ENCODE peak calls at places on chromosome 6, in nine cellular contexts. S is fibroblast of lung, K is breast epithelium, L is IMR-90, V is GM23338, F is ovary, B is uterus, Q is right lobe of liver, G is spleen. O is an unnamed sample. For H3K4me1, the result is how much of the 10 kb centered on the place peaks cover.

GRCh38 chr6:169642455-169642854 is 59.4 kb downstream of the WDR27 start:
- DNase-seq in K (no peak), S (no peak), B (no peak), L (no peak), G (peak), V (no peak), F (no peak), Q (no peak), O (no peak)

GRCh38 chr6:72580281-72580940 is 41.5 kb upstream of the KCNQ5 start:
- DNase-seq in Q (no peak), F (no peak), K (no peak), L (peak), G (no peak), B (no peak), S (peak), V (peak), O (no peak)

GRCh38 chr6:33815854-33816253 is 12.1 kb upstream of the MLN start:
- DNase-seq in K (no peak), L (no peak), V (peak), F (no peak), B (no peak), Q (no peak), S (peak), G (no peak), O (no peak)

GRCh38 chr6:39102024-39102820 is 12.8 kb downstream of the SAYSD1 start:
- DNase-seq in F (no peak), L (peak), Q (no peak), K (no peak), S (peak), G (no peak), V (peak), B (no peak), O (peak)

GRCh38 chr6:164151762-164152161 is 737.2 kb downstream of the QKI start:
- DNase-seq in F (no peak), K (no peak), V (no peak), B (no peak), L (no peak), S (no peak), Q (no peak), G (no peak), O (no peak)

GRCh38 chr6:136323431-136324112 is 33.9 kb upstream of the BCLAF1 start:
- DNase-seq in V (no peak), Q (no peak), G (no peak), K (no peak), S (peak), F (peak), B (peak), L (no peak), O (peak)

GRCh38 chr6:121647905-121648304 is 212.5 kb downstream of the GJA1 start:
- DNase-seq in G (no peak), L (peak), S (peak), V (no peak), B (no peak), K (no peak), F (no peak), Q (no peak), O (no peak)

GRCh38 chr6:136639671-136640070 is 89.4 kb upstream of the MAP7 start:
- DNase-seq in V (no peak), B (no peak), Q (no peak), S (no peak), L (no peak), G (no peak), F (no peak), K (no peak), O (no peak)

DNA sequence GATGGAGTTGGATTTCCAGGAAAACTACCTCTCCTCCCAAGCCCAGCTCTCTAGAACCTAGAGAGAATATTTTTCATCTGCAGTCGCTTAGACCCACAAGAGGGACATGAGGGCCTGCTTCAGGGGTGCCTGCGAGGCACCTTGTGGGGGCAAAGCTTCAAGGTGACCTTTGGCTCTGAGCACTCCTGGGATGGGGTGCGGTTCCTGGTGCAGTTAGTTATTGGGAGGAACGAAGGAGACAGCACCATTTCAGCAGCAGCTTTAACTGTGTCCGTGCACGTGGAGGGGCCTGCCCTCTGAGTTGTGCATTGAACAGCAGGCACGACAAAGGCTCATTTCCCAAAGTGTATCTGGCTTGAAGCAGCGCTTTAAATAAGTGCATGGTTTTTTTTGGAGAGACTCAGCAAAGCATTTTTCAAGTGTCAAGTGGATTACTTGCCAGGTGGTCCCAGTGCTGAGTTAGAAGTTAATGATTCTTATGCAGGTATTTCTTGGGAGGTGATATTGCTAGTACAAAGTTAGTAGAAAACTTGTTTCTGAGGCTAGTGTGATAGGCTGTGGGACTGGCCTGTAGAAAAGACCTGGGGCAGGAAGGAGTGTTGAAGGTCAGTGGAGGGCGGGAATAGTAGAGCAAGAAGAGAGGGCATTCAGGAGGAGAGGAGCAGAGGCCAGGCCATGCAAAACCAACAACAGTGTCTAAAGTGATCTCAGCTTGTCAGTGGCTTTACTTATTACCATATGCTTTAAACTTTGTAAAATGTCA is 3.8 kb downstream of the IGF2R start:
- DNase-seq in F (no peak), G (no peak), Q (no peak), B (no peak), S (no peak), L (no peak), K (no peak), V (no peak), O (peak)
- H3K4me1 ChIP-seq in F (under half), G (half or more), Q (under half), B (under half), S (under half), L (under half), K (under half), V (half or more), O (half or more)

DNA sequence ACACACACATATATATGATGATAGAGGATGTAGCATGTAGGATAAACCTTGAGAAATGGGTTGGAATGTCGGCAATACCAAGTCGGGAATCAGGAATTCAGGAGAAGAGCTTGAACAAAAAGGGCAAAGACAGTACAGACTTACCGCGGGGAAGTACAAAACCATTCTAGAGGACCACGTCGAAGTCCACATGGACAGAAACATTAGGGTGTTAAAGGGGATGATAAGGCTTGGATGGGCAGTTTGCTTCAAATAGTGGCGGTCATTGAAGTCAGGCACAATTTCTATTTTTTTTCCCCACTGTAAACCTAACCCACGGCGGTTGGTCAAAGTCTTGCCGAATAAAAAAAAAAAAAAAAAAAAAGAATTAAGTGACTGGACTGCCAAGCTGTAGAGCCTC is 766 bp upstream of the NUS1 start:
- DNase-seq in B (no peak), L (no peak), G (no peak), K (no peak), Q (no peak), V (peak), S (no peak), F (no peak), O (no peak)
- H3K4me3 ChIP-seq in B (peak), L (peak), G (peak), K (peak), Q (peak), V (peak), S (peak), F (peak), O (peak)

GRCh38 chr6:4314201-4314707 is 178.9 kb upstream of the ECI2 start:
- DNase-seq in S (no peak), V (no peak), Q (no peak), K (no peak), G (no peak), F (no peak), L (no peak), B (no peak), O (no peak)

GRCh38 chr6:4316867-4317400 is 181.6 kb upstream of the ECI2 start:
- DNase-seq in K (no peak), S (peak), G (no peak), B (no peak), F (no peak), Q (peak), V (no peak), L (peak), O (peak)

GRCh38 chr6:4309540-4309939 is 174.2 kb upstream of the ECI2 start:
- DNase-seq in B (no peak), K (no peak), Q (no peak), V (no peak), S (no peak), F (no peak), G (no peak), L (no peak), O (peak)

GRCh38 chr6:4311976-4312860 is 176.8 kb upstream of the ECI2 start:
- DNase-seq in F (no peak), G (no peak), Q (no peak), K (no peak), V (no peak), L (no peak), B (no peak), S (no peak), O (no peak)

DNA sequence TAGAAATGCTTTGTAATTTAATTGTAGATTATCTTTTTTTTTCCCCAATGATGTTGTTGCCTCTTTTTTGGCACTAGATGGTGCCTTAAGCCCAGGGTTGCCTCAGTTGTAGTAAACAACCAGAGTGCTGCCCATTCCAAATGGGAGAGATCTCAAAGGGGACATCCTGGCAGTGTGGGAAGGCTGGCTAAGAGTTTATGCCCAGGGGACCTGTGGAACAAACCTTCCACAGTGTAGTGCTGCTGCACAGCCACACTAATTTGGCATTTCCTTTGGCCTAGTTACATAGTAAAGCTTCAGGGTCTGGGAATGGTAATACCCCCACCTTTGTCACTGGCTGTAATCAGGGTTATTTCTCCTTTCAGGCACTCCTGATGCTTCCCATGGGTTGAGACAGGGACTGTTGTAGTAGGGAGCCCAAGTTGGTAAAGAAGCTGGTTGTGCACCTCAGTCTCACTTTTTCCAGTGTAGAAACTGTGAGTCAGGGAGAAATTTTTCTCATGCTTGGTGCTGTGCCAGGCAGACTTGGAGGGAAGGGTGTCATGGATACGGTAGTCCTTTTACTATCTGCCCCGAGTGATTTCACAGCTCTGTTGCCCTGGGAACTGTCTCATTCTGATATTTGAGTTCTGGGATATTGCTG is 177.8 kb upstream of the ECI2 start:
- DNase-seq in B (no peak), L (peak), V (peak), Q (no peak), S (peak), G (no peak), K (no peak), F (no peak), O (peak)
- TF ChIP-seq CTCF in B (no peak), L (peak), V (peak), Q (no peak), S (peak), G (no peak), K (no peak), F (no peak), O (no peak)

GRCh38 chr6:23983691-23984090 is 142.3 kb upstream of the NRSN1 start:
- DNase-seq in V (no peak), L (no peak), S (no peak), K (no peak), F (no peak), G (no peak), Q (no peak), B (no peak), O (no peak)
- H3K4me1 ChIP-seq in V (under half), L (under half), S (under half), K (under half), F (under half), G (under half), Q (under half), B (under half), O (under half)

GRCh38 chr6:149648148-149649145 is at the start of gene KATNA1:
- DNase-seq in G (peak), V (peak), Q (peak), B (peak), F (peak), K (peak), S (peak), L (peak), O (peak)

GRCh38 chr6:149651056-149651455 is 2.5 kb upstream of the KATNA1 start:
- DNase-seq in V (no peak), K (no peak), F (no peak), B (no peak), Q (no peak), S (no peak), L (no peak), G (no peak), O (no peak)

GRCh38 chr6:149642829-149643580 is 5.5 kb downstream of the KATNA1 start:
- DNase-seq in G (no peak), V (no peak), S (peak), Q (no peak), L (peak), K (no peak), F (no peak), B (no peak), O (no peak)

DNA sequence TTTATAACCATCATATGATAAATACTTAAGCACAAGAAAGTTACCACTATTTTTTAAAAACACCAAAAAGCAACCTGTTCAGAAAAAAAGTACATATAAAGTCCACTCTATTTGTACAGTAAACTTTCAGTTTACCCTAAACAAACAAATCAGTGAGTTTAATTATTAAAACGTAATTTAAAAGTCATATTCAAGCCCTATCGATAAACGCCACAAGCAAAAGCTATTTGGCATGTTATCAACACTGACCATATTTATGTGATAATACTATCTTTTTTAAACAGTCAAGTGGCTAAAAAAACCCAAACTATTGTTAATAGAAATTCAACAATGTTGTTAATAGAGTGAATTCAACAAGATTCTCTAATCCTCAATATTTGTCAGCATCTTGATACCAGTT is 1.9 kb downstream of the KATNA1 start:
- DNase-seq in G (no peak), V (no peak), K (no peak), F (no peak), S (no peak), L (no peak), Q (no peak), B (no peak), O (no peak)
- H3K4me3 ChIP-seq in G (peak), V (peak), K (peak), F (no peak), S (peak), L (peak), Q (peak), B (peak), O (no peak)

GRCh38 chr6:53998293-53998692 is 113.0 kb upstream of the MLIP start:
- DNase-seq in K (no peak), L (no peak), B (no peak), V (no peak), F (no peak), S (no peak), G (no peak), Q (no peak), O (no peak)
- TF ChIP-seq CTCF in K (no peak), L (no peak), B (no peak), V (no peak), F (no peak), S (no peak), G (no peak), Q (no peak), O (no peak)